ENCODE peak calls at places on chromosomes 3 and 15, in five cellular contexts. One of them, this sample, is unnamed.

GRCh38 chr3:18672561-18672960 is 247.4 kb upstream of the SATB1 start:
- DNase-seq in mucosa of descending colon: no peak
- DNase-seq in tibial nerve: no peak
- DNase-seq in Karpas-422: no peak
- DNase-seq in Caco-2: no peak
- DNase-seq in this sample: no peak

GRCh38 chr3:172089250-172089649 is 49.9 kb downstream of the FNDC3B start:
- DNase-seq in mucosa of descending colon: no peak
- DNase-seq in tibial nerve: no peak
- DNase-seq in Karpas-422: no peak
- DNase-seq in Caco-2: no peak
- DNase-seq in this sample: no peak

GRCh38 chr3:39541917-39542329 is 74.4 kb downstream of the MOBP start:
- DNase-seq in mucosa of descending colon: no peak
- DNase-seq in tibial nerve: no peak
- DNase-seq in Karpas-422: peak; percentile 48
- DNase-seq in Caco-2: no peak
- DNase-seq in this sample: no peak

GRCh38 chr15:86837631-86838030 is 758.0 kb downstream of the AGBL1 start:
- DNase-seq in mucosa of descending colon: no peak
- DNase-seq in tibial nerve: no peak
- DNase-seq in Karpas-422: no peak
- DNase-seq in Caco-2: no peak
- DNase-seq in this sample: no peak

GRCh38 chr3:129942296-129942695 is 32.2 kb upstream of the TRH start:
- DNase-seq in mucosa of descending colon: no peak
- DNase-seq in tibial nerve: peak; percentile 26
- DNase-seq in Karpas-422: peak; percentile 83
- DNase-seq in Caco-2: peak; percentile 63
- DNase-seq in this sample: peak; percentile 38

GRCh38 chr15:66720206-66721010 is 18.4 kb downstream of the SMAD6 start:
- DNase-seq in mucosa of descending colon: no peak
- DNase-seq in tibial nerve: no peak
- DNase-seq in Karpas-422: no peak
- DNase-seq in Caco-2: no peak
- DNase-seq in this sample: peak; percentile 95

GRCh38 chr3:122356402-122356801 is 26.6 kb downstream of the MIX23 start:
- DNase-seq in mucosa of descending colon: peak; percentile 58
- DNase-seq in tibial nerve: no peak
- DNase-seq in Karpas-422: peak; percentile 48
- DNase-seq in Caco-2: peak; percentile 56
- DNase-seq in this sample: no peak

GRCh38 chr15:68930268-68931022 is at the start of gene SPESP1:
- DNase-seq in mucosa of descending colon: peak; percentile 70
- DNase-seq in tibial nerve: peak; percentile 19
- DNase-seq in Karpas-422: no peak
- DNase-seq in Caco-2: no peak
- DNase-seq in this sample: peak; percentile 22

GRCh38 chr15:70833897-70834765 is 19.8 kb downstream of the LARP6 start:
- DNase-seq in mucosa of descending colon: no peak
- DNase-seq in tibial nerve: no peak
- DNase-seq in Karpas-422: no peak
- DNase-seq in Caco-2: no peak
- DNase-seq in this sample: no peak

GRCh38 chr3:190064112-190064511 is 56.6 kb downstream of the P3H2 start:
- DNase-seq in mucosa of descending colon: no peak
- DNase-seq in tibial nerve: no peak
- DNase-seq in Karpas-422: no peak
- DNase-seq in Caco-2: no peak
- DNase-seq in this sample: no peak

GRCh38 chr3:35932995-35933394 is 293.7 kb downstream of the ARPP21 start:
- DNase-seq in mucosa of descending colon: no peak
- DNase-seq in tibial nerve: no peak
- DNase-seq in Karpas-422: no peak
- DNase-seq in Caco-2: no peak
- DNase-seq in this sample: no peak

GRCh38 chr15:79960502-79961217 is 10.3 kb downstream of the BCL2A1 start:
- DNase-seq in mucosa of descending colon: no peak
- DNase-seq in tibial nerve: no peak
- DNase-seq in Karpas-422: no peak
- DNase-seq in Caco-2: no peak
- DNase-seq in this sample: no peak

GRCh38 chr15:101310508-101310907 is 15.5 kb upstream of the SNRPA1 start:
- DNase-seq in mucosa of descending colon: no peak
- DNase-seq in tibial nerve: no peak
- DNase-seq in Karpas-422: no peak
- DNase-seq in Caco-2: no peak
- DNase-seq in this sample: no peak

GRCh38 chr3:168624892-168625291 is 529.2 kb upstream of the GOLIM4 start:
- DNase-seq in mucosa of descending colon: no peak
- DNase-seq in tibial nerve: no peak
- DNase-seq in Karpas-422: no peak
- DNase-seq in Caco-2: no peak
- DNase-seq in this sample: no peak

GRCh38 chr3:8220291-8220690 is 281.3 kb upstream of the LMCD1 start:
- DNase-seq in mucosa of descending colon: no peak
- DNase-seq in tibial nerve: no peak
- DNase-seq in Karpas-422: no peak
- DNase-seq in Caco-2: no peak
- DNase-seq in this sample: no peak

GRCh38 chr3:121748638-121749275 is 784 bp downstream of the GOLGB1 start:
- DNase-seq in mucosa of descending colon: no peak
- DNase-seq in tibial nerve: no peak
- DNase-seq in Karpas-422: peak; percentile 84
- DNase-seq in Caco-2: peak; percentile 71
- DNase-seq in this sample: no peak

GRCh38 chr3:128768471-128768870 is 42.5 kb downstream of the RAB7A start:
- DNase-seq in mucosa of descending colon: no peak
- DNase-seq in tibial nerve: no peak
- DNase-seq in Karpas-422: no peak
- DNase-seq in Caco-2: no peak
- DNase-seq in this sample: no peak

GRCh38 chr3:109687626-109688025 is 350.3 kb upstream of the DPPA4 start:
- DNase-seq in mucosa of descending colon: no peak
- DNase-seq in tibial nerve: no peak
- DNase-seq in Karpas-422: no peak
- DNase-seq in Caco-2: no peak
- DNase-seq in this sample: no peak

GRCh38 chr3:156614642-156615511 is 59.5 kb upstream of the TIPARP start:
- DNase-seq in mucosa of descending colon: no peak
- DNase-seq in tibial nerve: no peak
- DNase-seq in Karpas-422: no peak
- DNase-seq in Caco-2: no peak
- DNase-seq in this sample: no peak

GRCh38 chr3:53195602-53196574 is 34.9 kb downstream of the PRKCD start:
- DNase-seq in mucosa of descending colon: no peak
- DNase-seq in tibial nerve: no peak
- DNase-seq in Karpas-422: peak; percentile 93
- DNase-seq in Caco-2: no peak
- DNase-seq in this sample: peak; percentile 41

GRCh38 chr3:32257641-32258438 is 19.4 kb downstream of the CMTM8 start:
- DNase-seq in mucosa of descending colon: no peak
- DNase-seq in tibial nerve: no peak
- DNase-seq in Karpas-422: no peak
- DNase-seq in Caco-2: no peak
- DNase-seq in this sample: no peak

GRCh38 chr3:13791501-13792490 is 88.1 kb downstream of the WNT7A start:
- DNase-seq in mucosa of descending colon: no peak
- DNase-seq in tibial nerve: no peak
- DNase-seq in Karpas-422: no peak
- DNase-seq in Caco-2: no peak
- DNase-seq in this sample: no peak

GRCh38 chr3:161748049-161748448 is 251.4 kb downstream of the OTOL1 start:
- DNase-seq in mucosa of descending colon: no peak
- DNase-seq in tibial nerve: no peak
- DNase-seq in Karpas-422: no peak
- DNase-seq in Caco-2: no peak
- DNase-seq in this sample: no peak
- H3K36me3 ChIP-seq in mucosa of descending colon: no peaks in the 10 kb centered on the region
- H3K36me3 ChIP-seq in tibial nerve: no peaks in the 10 kb centered on the region
- H3K36me3 ChIP-seq in Karpas-422: no peaks in the 10 kb centered on the region
- H3K36me3 ChIP-seq in Caco-2: no peaks in the 10 kb centered on the region
- H3K36me3 ChIP-seq in this sample: no peaks in the 10 kb centered on the region

GRCh38 chr3:15794842-15795562 is 2.8 kb downstream of the ANKRD28 start:
- DNase-seq in mucosa of descending colon: no peak
- DNase-seq in tibial nerve: no peak
- DNase-seq in Karpas-422: no peak
- DNase-seq in Caco-2: no peak
- DNase-seq in this sample: no peak
- H3K4me3 ChIP-seq in mucosa of descending colon: no peak overlapping the region
- H3K4me3 ChIP-seq in tibial nerve: peak overlapping the region; percentile 47
- H3K4me3 ChIP-seq in Karpas-422: peak overlapping the region; percentile 64
- H3K4me3 ChIP-seq in Caco-2: no peak overlapping the region
- H3K4me3 ChIP-seq in this sample: peak overlapping the region; percentile 47

GRCh38 chr3:116386168-116386567 is 59.1 kb downstream of the LSAMP start:
- DNase-seq in mucosa of descending colon: no peak
- DNase-seq in tibial nerve: no peak
- DNase-seq in Karpas-422: no peak
- DNase-seq in Caco-2: no peak
- DNase-seq in this sample: no peak
- H3K36me3 ChIP-seq in mucosa of descending colon: no peaks in the 10 kb centered on the region
- H3K36me3 ChIP-seq in tibial nerve: no peaks in the 10 kb centered on the region
- H3K36me3 ChIP-seq in Karpas-422: no peaks in the 10 kb centered on the region
- H3K36me3 ChIP-seq in Caco-2: no peaks in the 10 kb centered on the region
- H3K36me3 ChIP-seq in this sample: no peaks in the 10 kb centered on the region

GRCh38 chr3:195269375-195270078 is 1.4 kb downstream of the XXYLT1 start:
- DNase-seq in mucosa of descending colon: no peak
- DNase-seq in tibial nerve: no peak
- DNase-seq in Karpas-422: no peak
- DNase-seq in Caco-2: no peak
- DNase-seq in this sample: no peak
- H3K4me3 ChIP-seq in mucosa of descending colon: no peak overlapping the region
- H3K4me3 ChIP-seq in tibial nerve: peak overlapping the region; percentile 91
- H3K4me3 ChIP-seq in Karpas-422: peak overlapping the region; percentile 88
- H3K4me3 ChIP-seq in Caco-2: peak overlapping the region; percentile 91
- H3K4me3 ChIP-seq in this sample: peak overlapping the region; percentile 83

GRCh38 chr3:48413611-48414010 is 16.3 kb downstream of the PLXNB1 start:
- DNase-seq in mucosa of descending colon: no peak
- DNase-seq in tibial nerve: no peak
- DNase-seq in Karpas-422: no peak
- DNase-seq in Caco-2: no peak
- DNase-seq in this sample: peak; percentile 67

GRCh38 chr3:48411606-48412374 is 18.1 kb downstream of the PLXNB1 start:
- DNase-seq in mucosa of descending colon: no peak
- DNase-seq in tibial nerve: peak; percentile 4
- DNase-seq in Karpas-422: no peak
- DNase-seq in Caco-2: peak; percentile 36
- DNase-seq in this sample: peak; percentile 59

GRCh38 chr3:48411041-48411588 is 18.8 kb downstream of the PLXNB1 start:
- DNase-seq in mucosa of descending colon: no peak
- DNase-seq in tibial nerve: no peak
- DNase-seq in Karpas-422: no peak
- DNase-seq in Caco-2: peak; percentile 29
- DNase-seq in this sample: peak; percentile 10

GRCh38 chr3:48413086-48413485 is 16.8 kb downstream of the PLXNB1 start:
- DNase-seq in mucosa of descending colon: no peak
- DNase-seq in tibial nerve: no peak
- DNase-seq in Karpas-422: no peak
- DNase-seq in Caco-2: no peak
- DNase-seq in this sample: peak; percentile 19

DNA sequence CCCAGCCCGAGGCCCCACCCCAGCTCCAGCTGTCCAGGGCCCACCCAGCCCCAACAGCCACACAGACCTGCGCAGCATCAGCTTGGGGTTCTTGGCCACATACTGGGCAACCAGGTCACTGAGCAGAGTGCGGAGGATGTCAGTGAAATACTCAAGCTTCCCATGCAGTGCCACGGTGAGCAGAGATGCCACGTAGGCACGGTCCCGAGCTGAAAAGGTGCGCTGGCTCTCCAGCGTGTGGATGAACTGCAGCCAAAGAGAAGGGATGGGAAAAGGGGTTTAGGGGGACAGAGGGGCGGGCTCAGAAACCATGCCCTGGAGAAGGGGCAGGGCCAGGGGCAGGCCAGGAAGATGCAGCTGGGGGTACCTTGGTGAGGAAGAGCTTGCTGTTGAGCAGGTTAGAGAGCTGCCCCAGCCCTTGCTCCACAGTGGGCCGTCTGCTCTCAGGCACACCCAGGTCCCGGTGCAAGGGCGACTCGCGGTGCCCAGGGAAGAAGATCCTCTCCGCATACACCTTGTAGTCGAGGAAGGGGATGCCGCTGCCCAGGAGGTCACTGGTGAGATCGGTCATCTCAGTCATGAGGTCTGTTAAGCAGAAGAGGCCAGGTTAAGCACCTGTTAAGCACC is 17.4 kb downstream of the PLXNB1 start:
- DNase-seq in mucosa of descending colon: no peak
- DNase-seq in tibial nerve: no peak
- DNase-seq in Karpas-422: no peak
- DNase-seq in Caco-2: peak; percentile 11
- DNase-seq in this sample: peak; percentile 63
- H3K36me3 ChIP-seq in mucosa of descending colon: no peaks in the 10 kb centered on the region
- H3K36me3 ChIP-seq in tibial nerve: peaks cover 6% of the 10 kb centered on the region
- H3K36me3 ChIP-seq in Karpas-422: no peaks in the 10 kb centered on the region
- H3K36me3 ChIP-seq in Caco-2: peaks cover 21% of the 10 kb centered on the region
- H3K36me3 ChIP-seq in this sample: peaks cover 100% of the 10 kb centered on the region

This sample was measured in tibial artery.